ENCODE peak calls at places on chromosomes 7 and 10, in nine cellular contexts. One of them, this sample, is unnamed.

GRCh38 chr7:50864694-50865093 is 82.0 kb upstream of the GRB10 start:
- DNase-seq in KG1: no peak
- DNase-seq in activated T-cell treated with anti-CD3 and anti-CD28 coated beads, Interleukin-2, amount 50 U/mL, for 24 hours: no peak
- DNase-seq in NCI-H1694: no peak
- DNase-seq in EL: no peak
- DNase-seq in HEK293T: no peak
- DNase-seq in activated T-helper 1 cell treated with anti-CD3 and anti-CD28 coated beads, Interleukin-2, amount 50 U/mL, for 16 hours: no peak
- DNase-seq in GM10248: no peak
- DNase-seq in ACHN: no peak
- DNase-seq in this sample: no peak

GRCh38 chr10:122117475-122117874 is 128.5 kb downstream of the TACC2 start:
- DNase-seq in KG1: no peak
- DNase-seq in activated T-helper 1 cell treated with anti-CD3 and anti-CD28 coated beads, Interleukin-2, amount 50 U/mL, for 16 hours: no peak
- DNase-seq in ACHN: no peak
- DNase-seq in EL: no peak
- DNase-seq in activated T-cell treated with anti-CD3 and anti-CD28 coated beads, Interleukin-2, amount 50 U/mL, for 24 hours: no peak
- DNase-seq in NCI-H1694: no peak
- DNase-seq in GM10248: no peak
- DNase-seq in HEK293T: no peak
- DNase-seq in this sample: no peak

GRCh38 chr7:78073470-78074382 is 275.2 kb downstream of the PHTF2 start:
- DNase-seq in HEK293T: no peak
- DNase-seq in GM10248: no peak
- DNase-seq in EL: no peak
- DNase-seq in activated T-helper 1 cell treated with anti-CD3 and anti-CD28 coated beads, Interleukin-2, amount 50 U/mL, for 16 hours: no peak
- DNase-seq in KG1: no peak
- DNase-seq in activated T-cell treated with anti-CD3 and anti-CD28 coated beads, Interleukin-2, amount 50 U/mL, for 24 hours: no peak
- DNase-seq in NCI-H1694: no peak
- DNase-seq in ACHN: no peak
- DNase-seq in this sample: no peak

GRCh38 chr10:124741281-124741921 is 2.8 kb downstream of the FAM53B start:
- DNase-seq in NCI-H1694: peak
- DNase-seq in activated T-cell treated with anti-CD3 and anti-CD28 coated beads, Interleukin-2, amount 50 U/mL, for 24 hours: peak
- DNase-seq in HEK293T: peak
- DNase-seq in GM10248: peak
- DNase-seq in ACHN: peak
- DNase-seq in KG1: peak
- DNase-seq in EL: peak
- DNase-seq in activated T-helper 1 cell treated with anti-CD3 and anti-CD28 coated beads, Interleukin-2, amount 50 U/mL, for 16 hours: peak
- DNase-seq in this sample: peak

GRCh38 chr10:84946984-84947383 is 618.6 kb downstream of the CCSER2 start:
- DNase-seq in NCI-H1694: peak
- DNase-seq in activated T-helper 1 cell treated with anti-CD3 and anti-CD28 coated beads, Interleukin-2, amount 50 U/mL, for 16 hours: no peak
- DNase-seq in EL: no peak
- DNase-seq in activated T-cell treated with anti-CD3 and anti-CD28 coated beads, Interleukin-2, amount 50 U/mL, for 24 hours: no peak
- DNase-seq in GM10248: no peak
- DNase-seq in HEK293T: no peak
- DNase-seq in ACHN: no peak
- DNase-seq in KG1: no peak
- DNase-seq in this sample: no peak

GRCh38 chr10:33065111-33065510 is 107.1 kb upstream of the ITGB1 start:
- DNase-seq in KG1: no peak
- DNase-seq in ACHN: no peak
- DNase-seq in NCI-H1694: no peak
- DNase-seq in GM10248: no peak
- DNase-seq in activated T-helper 1 cell treated with anti-CD3 and anti-CD28 coated beads, Interleukin-2, amount 50 U/mL, for 16 hours: no peak
- DNase-seq in EL: no peak
- DNase-seq in activated T-cell treated with anti-CD3 and anti-CD28 coated beads, Interleukin-2, amount 50 U/mL, for 24 hours: no peak
- DNase-seq in HEK293T: no peak
- DNase-seq in this sample: no peak

GRCh38 chr7:101631224-101631714 is 2.2 kb upstream of the MYL10 start:
- DNase-seq in GM10248: no peak
- DNase-seq in HEK293T: no peak
- DNase-seq in NCI-H1694: peak
- DNase-seq in EL: peak
- DNase-seq in KG1: no peak
- DNase-seq in activated T-helper 1 cell treated with anti-CD3 and anti-CD28 coated beads, Interleukin-2, amount 50 U/mL, for 16 hours: no peak
- DNase-seq in ACHN: peak
- DNase-seq in activated T-cell treated with anti-CD3 and anti-CD28 coated beads, Interleukin-2, amount 50 U/mL, for 24 hours: no peak
- DNase-seq in this sample: no peak

GRCh38 chr10:61463035-61463909 is 10.1 kb upstream of the TMEM26 start:
- DNase-seq in KG1: no peak
- DNase-seq in GM10248: no peak
- DNase-seq in activated T-helper 1 cell treated with anti-CD3 and anti-CD28 coated beads, Interleukin-2, amount 50 U/mL, for 16 hours: no peak
- DNase-seq in EL: peak
- DNase-seq in NCI-H1694: no peak
- DNase-seq in HEK293T: no peak
- DNase-seq in activated T-cell treated with anti-CD3 and anti-CD28 coated beads, Interleukin-2, amount 50 U/mL, for 24 hours: no peak
- DNase-seq in ACHN: no peak
- DNase-seq in this sample: no peak

GRCh38 chr10:22986771-22987542 is 59.1 kb downstream of the ARMC3 start:
- DNase-seq in GM10248: no peak
- DNase-seq in HEK293T: peak
- DNase-seq in ACHN: peak
- DNase-seq in EL: peak
- DNase-seq in activated T-cell treated with anti-CD3 and anti-CD28 coated beads, Interleukin-2, amount 50 U/mL, for 24 hours: no peak
- DNase-seq in activated T-helper 1 cell treated with anti-CD3 and anti-CD28 coated beads, Interleukin-2, amount 50 U/mL, for 16 hours: no peak
- DNase-seq in NCI-H1694: peak
- DNase-seq in KG1: peak
- DNase-seq in this sample: peak

GRCh38 chr7:143384148-143384547 is 3.0 kb downstream of the ZYX start:
- DNase-seq in activated T-helper 1 cell treated with anti-CD3 and anti-CD28 coated beads, Interleukin-2, amount 50 U/mL, for 16 hours: no peak
- DNase-seq in activated T-cell treated with anti-CD3 and anti-CD28 coated beads, Interleukin-2, amount 50 U/mL, for 24 hours: no peak
- DNase-seq in HEK293T: no peak
- DNase-seq in KG1: no peak
- DNase-seq in ACHN: no peak
- DNase-seq in EL: peak
- DNase-seq in NCI-H1694: no peak
- DNase-seq in GM10248: no peak
- DNase-seq in this sample: no peak

GRCh38 chr7:33076737-33077136 is 14.2 kb upstream of the NT5C3A start:
- DNase-seq in GM10248: no peak
- DNase-seq in KG1: no peak
- DNase-seq in activated T-cell treated with anti-CD3 and anti-CD28 coated beads, Interleukin-2, amount 50 U/mL, for 24 hours: no peak
- DNase-seq in ACHN: peak
- DNase-seq in HEK293T: no peak
- DNase-seq in EL: no peak
- DNase-seq in activated T-helper 1 cell treated with anti-CD3 and anti-CD28 coated beads, Interleukin-2, amount 50 U/mL, for 16 hours: no peak
- DNase-seq in NCI-H1694: no peak
- DNase-seq in this sample: no peak

GRCh38 chr10:12825255-12825654 is 176.3 kb downstream of the CCDC3 start:
- DNase-seq in HEK293T: no peak
- DNase-seq in EL: peak
- DNase-seq in NCI-H1694: no peak
- DNase-seq in GM10248: no peak
- DNase-seq in ACHN: no peak
- DNase-seq in activated T-cell treated with anti-CD3 and anti-CD28 coated beads, Interleukin-2, amount 50 U/mL, for 24 hours: no peak
- DNase-seq in KG1: no peak
- DNase-seq in activated T-helper 1 cell treated with anti-CD3 and anti-CD28 coated beads, Interleukin-2, amount 50 U/mL, for 16 hours: no peak
- DNase-seq in this sample: no peak

GRCh38 chr7:111014074-111014473 is 76.9 kb upstream of the LRRN3 start:
- DNase-seq in ACHN: no peak
- DNase-seq in GM10248: no peak
- DNase-seq in NCI-H1694: no peak
- DNase-seq in EL: no peak
- DNase-seq in activated T-helper 1 cell treated with anti-CD3 and anti-CD28 coated beads, Interleukin-2, amount 50 U/mL, for 16 hours: no peak
- DNase-seq in KG1: no peak
- DNase-seq in activated T-cell treated with anti-CD3 and anti-CD28 coated beads, Interleukin-2, amount 50 U/mL, for 24 hours: no peak
- DNase-seq in HEK293T: no peak
- DNase-seq in this sample: no peak

GRCh38 chr10:132658546-132659205 is 121.1 kb downstream of the INPP5A start:
- DNase-seq in KG1: no peak
- DNase-seq in activated T-helper 1 cell treated with anti-CD3 and anti-CD28 coated beads, Interleukin-2, amount 50 U/mL, for 16 hours: no peak
- DNase-seq in NCI-H1694: no peak
- DNase-seq in ACHN: no peak
- DNase-seq in EL: no peak
- DNase-seq in activated T-cell treated with anti-CD3 and anti-CD28 coated beads, Interleukin-2, amount 50 U/mL, for 24 hours: no peak
- DNase-seq in HEK293T: no peak
- DNase-seq in GM10248: no peak
- DNase-seq in this sample: no peak

GRCh38 chr7:30929686-30930085 is 18.0 kb downstream of the AQP1 start:
- DNase-seq in GM10248: peak
- DNase-seq in activated T-cell treated with anti-CD3 and anti-CD28 coated beads, Interleukin-2, amount 50 U/mL, for 24 hours: peak
- DNase-seq in KG1: no peak
- DNase-seq in ACHN: no peak
- DNase-seq in activated T-helper 1 cell treated with anti-CD3 and anti-CD28 coated beads, Interleukin-2, amount 50 U/mL, for 16 hours: no peak
- DNase-seq in HEK293T: no peak
- DNase-seq in EL: no peak
- DNase-seq in NCI-H1694: no peak
- DNase-seq in this sample: no peak

GRCh38 chr7:94400022-94400421 is 5.3 kb downstream of the COL1A2 start:
- DNase-seq in GM10248: no peak
- DNase-seq in activated T-helper 1 cell treated with anti-CD3 and anti-CD28 coated beads, Interleukin-2, amount 50 U/mL, for 16 hours: no peak
- DNase-seq in ACHN: no peak
- DNase-seq in KG1: no peak
- DNase-seq in EL: no peak
- DNase-seq in activated T-cell treated with anti-CD3 and anti-CD28 coated beads, Interleukin-2, amount 50 U/mL, for 24 hours: no peak
- DNase-seq in NCI-H1694: no peak
- DNase-seq in HEK293T: no peak
- DNase-seq in this sample: no peak

GRCh38 chr7:14988941-14989340 is 86.4 kb upstream of the DGKB start:
- DNase-seq in activated T-cell treated with anti-CD3 and anti-CD28 coated beads, Interleukin-2, amount 50 U/mL, for 24 hours: no peak
- DNase-seq in KG1: no peak
- DNase-seq in EL: no peak
- DNase-seq in ACHN: no peak
- DNase-seq in activated T-helper 1 cell treated with anti-CD3 and anti-CD28 coated beads, Interleukin-2, amount 50 U/mL, for 16 hours: no peak
- DNase-seq in HEK293T: no peak
- DNase-seq in GM10248: no peak
- DNase-seq in NCI-H1694: no peak
- DNase-seq in this sample: no peak

GRCh38 chr7:88167223-88167622 is 52.6 kb downstream of the SRI start:
- DNase-seq in HEK293T: no peak
- DNase-seq in activated T-cell treated with anti-CD3 and anti-CD28 coated beads, Interleukin-2, amount 50 U/mL, for 24 hours: no peak
- DNase-seq in activated T-helper 1 cell treated with anti-CD3 and anti-CD28 coated beads, Interleukin-2, amount 50 U/mL, for 16 hours: no peak
- DNase-seq in ACHN: no peak
- DNase-seq in KG1: no peak
- DNase-seq in GM10248: no peak
- DNase-seq in EL: no peak
- DNase-seq in NCI-H1694: no peak
- DNase-seq in this sample: no peak

GRCh38 chr7:51186531-51186930 is 130.1 kb downstream of the COBL start:
- DNase-seq in NCI-H1694: no peak
- DNase-seq in EL: no peak
- DNase-seq in activated T-helper 1 cell treated with anti-CD3 and anti-CD28 coated beads, Interleukin-2, amount 50 U/mL, for 16 hours: no peak
- DNase-seq in ACHN: no peak
- DNase-seq in GM10248: no peak
- DNase-seq in activated T-cell treated with anti-CD3 and anti-CD28 coated beads, Interleukin-2, amount 50 U/mL, for 24 hours: no peak
- DNase-seq in HEK293T: no peak
- DNase-seq in KG1: no peak
- DNase-seq in this sample: no peak

GRCh38 chr7:69334706-69335105 is 263.6 kb upstream of the AUTS2 start:
- DNase-seq in HEK293T: no peak
- DNase-seq in ACHN: no peak
- DNase-seq in NCI-H1694: no peak
- DNase-seq in EL: no peak
- DNase-seq in KG1: no peak
- DNase-seq in GM10248: no peak
- DNase-seq in activated T-cell treated with anti-CD3 and anti-CD28 coated beads, Interleukin-2, amount 50 U/mL, for 24 hours: no peak
- DNase-seq in activated T-helper 1 cell treated with anti-CD3 and anti-CD28 coated beads, Interleukin-2, amount 50 U/mL, for 16 hours: no peak
- DNase-seq in this sample: no peak

GRCh38 chr10:100810091-100810834 is 64.9 kb downstream of the PAX2 start:
- DNase-seq in ACHN: no peak
- DNase-seq in EL: no peak
- DNase-seq in KG1: no peak
- DNase-seq in activated T-helper 1 cell treated with anti-CD3 and anti-CD28 coated beads, Interleukin-2, amount 50 U/mL, for 16 hours: no peak
- DNase-seq in activated T-cell treated with anti-CD3 and anti-CD28 coated beads, Interleukin-2, amount 50 U/mL, for 24 hours: no peak
- DNase-seq in HEK293T: no peak
- DNase-seq in NCI-H1694: no peak
- DNase-seq in GM10248: no peak
- DNase-seq in this sample: no peak

GRCh38 chr10:17951868-17952371 is at the start of gene SLC39A12:
- DNase-seq in KG1: no peak
- DNase-seq in activated T-helper 1 cell treated with anti-CD3 and anti-CD28 coated beads, Interleukin-2, amount 50 U/mL, for 16 hours: no peak
- DNase-seq in EL: peak
- DNase-seq in NCI-H1694: no peak
- DNase-seq in HEK293T: no peak
- DNase-seq in activated T-cell treated with anti-CD3 and anti-CD28 coated beads, Interleukin-2, amount 50 U/mL, for 24 hours: no peak
- DNase-seq in ACHN: no peak
- DNase-seq in GM10248: no peak
- DNase-seq in this sample: no peak

GRCh38 chr7:44391171-44391570 is 65.8 kb upstream of the CAMK2B start:
- DNase-seq in EL: no peak
- DNase-seq in activated T-helper 1 cell treated with anti-CD3 and anti-CD28 coated beads, Interleukin-2, amount 50 U/mL, for 16 hours: no peak
- DNase-seq in KG1: no peak
- DNase-seq in GM10248: no peak
- DNase-seq in NCI-H1694: no peak
- DNase-seq in ACHN: no peak
- DNase-seq in activated T-cell treated with anti-CD3 and anti-CD28 coated beads, Interleukin-2, amount 50 U/mL, for 24 hours: no peak
- DNase-seq in HEK293T: no peak
- DNase-seq in this sample: no peak